ENCODE peak calls at places on chromosomes 2 and 18, in six cellular contexts. R is iPS-NIHi11; F is effector CD4-positive, alpha-beta T cell; A is stimulated activated naive CD4-positive, alpha-beta T cell; D is heart left ventricle; N is C1 segment of cervical spinal cord. U is an unnamed sample.
A peak's percentile ranks its signal among the peaks of the same experiment; 100 is the strongest.

GRCh38 chr2:190318931-190319556 is 582 bp downstream of the HIBCH start:
- DNase-seq in R (no peak), F (no peak), D (no peak), N (no peak), A (no peak), U (no peak)

GRCh38 chr18:58231930-58232329 is 187.9 kb downstream of the NEDD4L start:
- DNase-seq in A (no peak), R (no peak), F (no peak), N (no peak), D (no peak), U (no peak)

GRCh38 chr2:109393211-109393610 is 220.6 kb downstream of the SEPTIN10 start:
- DNase-seq in F (no peak), A (no peak), R (no peak), D (no peak), N (no peak), U (no peak)

GRCh38 chr2:70475266-70475665 is 78.4 kb downstream of the TGFA start:
- DNase-seq in D (no peak), F (no peak), R (no peak), A (no peak), N (no peak), U (no peak)

GRCh38 chr18:69008538-69008937 is 210.7 kb downstream of the CCDC102B start:
- DNase-seq in F (no peak), R (no peak), A (no peak), D (no peak), N (no peak), U (no peak)

GRCh38 chr2:124162256-124162655 is 137.2 kb downstream of the CNTNAP5 start:
- DNase-seq in R (no peak), A (no peak), F (no peak), N (no peak), D (no peak), U (no peak)

GRCh38 chr2:71880846-71881610 is 266.6 kb downstream of the CYP26B1 start:
- DNase-seq in A (no peak), D (peak; percentile 72), R (no peak), F (no peak), N (no peak), U (no peak)

GRCh38 chr2:73297586-73297985 is 4.2 kb upstream of the EGR4 start:
- DNase-seq in F (no peak), A (no peak), R (no peak), D (no peak), N (no peak), U (no peak)

GRCh38 chr18:10851824-10852225 is 297.5 kb downstream of the PIEZO2 start:
- DNase-seq in F (no peak), N (no peak), D (no peak), R (peak; percentile 46), A (no peak), U (peak; percentile 70)

GRCh38 chr2:119028327-119029174 is 86.6 kb downstream of the MARCO start:
- DNase-seq in F (no peak), A (no peak), R (peak; percentile 69), N (no peak), D (no peak), U (no peak)

GRCh38 chr18:51134721-51135120 is 62.8 kb downstream of the MEX3C start:
- DNase-seq in A (no peak), R (no peak), N (no peak), D (no peak), F (no peak), U (no peak)

U was measured in SK-N-MC.